ENCODE peak calls at places on chromosomes 2 and 18, in seven cellular contexts. V is astrocyte; S is Panc1; R is CD8-positive, alpha-beta T cell; Q is A673; P is cardiac muscle cell; G is coronary artery. Z is an unnamed sample.

GRCh38 chr2:241563031-241563507 is 4.5 kb downstream of the BOK start:
- DNase-seq in Q (no peak), P (no peak), S (no peak), V (no peak), R (no peak), G (no peak), Z (no peak)

GRCh38 chr18:6624271-6624670 is 105.2 kb upstream of the ARHGAP28 start:
- DNase-seq in R (no peak), V (peak; percentile 78), S (no peak), Q (no peak), G (no peak), P (no peak), Z (peak; percentile 84)

GRCh38 chr2:33370886-33371285 is 105.6 kb upstream of the RASGRP3 start:
- DNase-seq in V (no peak), S (no peak), P (no peak), R (no peak), Q (no peak), G (no peak), Z (no peak)

GRCh38 chr2:38498039-38498438 is 104.7 kb downstream of the HNRNPLL start:
- DNase-seq in P (peak; percentile 18), V (no peak), Q (peak; percentile 76), R (no peak), G (no peak), S (no peak), Z (no peak)

GRCh38 chr2:185828326-185828725 is 89.7 kb downstream of the FSIP2 start:
- DNase-seq in P (no peak), S (no peak), R (no peak), Q (no peak), V (no peak), G (no peak), Z (no peak)

GRCh38 chr2:54048117-54048785 is 67.2 kb upstream of the ACYP2 start:
- DNase-seq in Q (no peak), R (no peak), G (no peak), V (no peak), S (no peak), P (no peak), Z (no peak)

GRCh38 chr2:51807229-51807628 is 775.3 kb upstream of the NRXN1 start:
- DNase-seq in R (no peak), S (no peak), V (no peak), Q (no peak), P (no peak), G (no peak), Z (no peak)

GRCh38 chr2:174774828-174775227 is 10.6 kb upstream of the CHRNA1 start:
- DNase-seq in Q (no peak), R (no peak), G (no peak), P (no peak), V (no peak), S (no peak), Z (no peak)

GRCh38 chr2:2686228-2686627 is 355.2 kb upstream of the MYT1L start:
- DNase-seq in G (no peak), P (no peak), V (no peak), Q (no peak), R (no peak), S (no peak), Z (no peak)

GRCh38 chr2:4066217-4066616 is 362.8 kb downstream of the DCDC2C start:
- DNase-seq in G (no peak), Q (no peak), R (no peak), P (no peak), V (no peak), S (no peak), Z (no peak)

GRCh38 chr18:57923606-57924005 is 120.4 kb upstream of the NEDD4L start:
- DNase-seq in Q (no peak), P (no peak), V (no peak), G (no peak), R (no peak), S (no peak), Z (no peak)

GRCh38 chr18:22347624-22348511 is 69.8 kb downstream of the CTAGE1 start:
- DNase-seq in G (no peak), V (no peak), S (no peak), P (peak; percentile 53), Q (no peak), R (peak; percentile 40), Z (peak; percentile 50)

GRCh38 chr2:171919453-171919852 is 2.8 kb upstream of the HAT1 start:
- DNase-seq in R (no peak), S (no peak), Q (no peak), P (no peak), G (no peak), V (no peak), Z (no peak)

GRCh38 chr2:142533083-142533482 is 344.4 kb upstream of the KYNU start:
- DNase-seq in V (peak; percentile 38), G (no peak), Q (no peak), P (no peak), S (no peak), R (no peak), Z (peak; percentile 50)

GRCh38 chr2:68722712-68723111 is 11.9 kb upstream of the ARHGAP25 start:
- DNase-seq in P (no peak), G (no peak), R (no peak), S (no peak), Q (no peak), V (no peak), Z (no peak)

GRCh38 chr2:20577495-20578235 is 73.2 kb downstream of the HS1BP3 start:
- DNase-seq in R (no peak), Q (no peak), P (no peak), V (peak; percentile 58), S (no peak), G (no peak), Z (no peak)

GRCh38 chr2:187775651-187776050 is 221.4 kb upstream of the TFPI start:
- DNase-seq in Q (no peak), R (no peak), P (no peak), S (no peak), G (no peak), V (peak; percentile 33), Z (no peak)

GRCh38 chr2:157246212-157247067 is 11.1 kb upstream of the GALNT5 start:
- DNase-seq in S (no peak), G (no peak), R (no peak), V (peak; percentile 95), P (no peak), Q (peak; percentile 10), Z (peak; percentile 65)

GRCh38 chr2:102764083-102764482 is 2.3 kb downstream of the TMEM182 start:
- DNase-seq in Q (no peak), R (no peak), V (no peak), S (no peak), P (no peak), G (no peak), Z (peak; percentile 63)

GRCh38 chr2:26666671-26667070 is 25.5 kb upstream of the CIB4 start:
- DNase-seq in P (no peak), V (no peak), Q (no peak), R (no peak), S (no peak), G (peak; percentile 5), Z (no peak)

GRCh38 chr18:2985628-2986027 is 27.3 kb downstream of the LPIN2 start:
- DNase-seq in Q (no peak), P (no peak), S (no peak), V (peak; percentile 46), G (no peak), R (no peak), Z (peak; percentile 84)

GRCh38 chr18:23114171-23114881 is 21.0 kb upstream of the CABLES1 start:
- DNase-seq in S (no peak), R (no peak), P (peak; percentile 50), G (no peak), Q (peak; percentile 88), V (no peak), Z (no peak)

GRCh38 chr2:195270466-195270865 is 386.6 kb upstream of the SLC39A10 start:
- DNase-seq in S (no peak), V (no peak), R (no peak), Q (no peak), G (no peak), P (no peak), Z (no peak)
- TF ChIP-seq CTCF in S (no peak), V (no peak), R (no peak), Q (no peak), G (no peak), P (no peak), Z (no peak)

GRCh38 chr2:31216734-31217133 is 581 bp downstream of the CAPN14 start:
- DNase-seq in P (no peak), V (no peak), R (no peak), S (no peak), G (peak; percentile 41), Q (no peak), Z (no peak)
- H3K4me3 ChIP-seq in P (no peak overlapping the region), V (no peak overlapping the region), R (no peak overlapping the region), S (no peak overlapping the region), G (no peak overlapping the region), Q (no peak overlapping the region), Z (no peak overlapping the region)

GRCh38 chr2:85600951-85601770 is 1.3 kb downstream of the TMEM150A start:
- DNase-seq in S (no peak), Q (no peak), V (no peak), R (no peak), G (no peak), P (no peak), Z (no peak)

GRCh38 chr2:85600235-85600575 is 2.3 kb downstream of the TMEM150A start:
- DNase-seq in G (no peak), Q (no peak), P (no peak), S (no peak), R (no peak), V (no peak), Z (no peak)

GRCh38 chr2:85601771-85602475 is 575 bp downstream of the TMEM150A start:
- DNase-seq in R (no peak), S (no peak), Q (no peak), V (no peak), G (peak; percentile 84), P (no peak), Z (peak; percentile 59)

GRCh38 chr2:85604568-85605339 is 2.3 kb upstream of the TMEM150A start:
- DNase-seq in R (no peak), V (no peak), P (no peak), S (no peak), G (no peak), Q (no peak), Z (peak; percentile 78)

GRCh38 chr2:85602476-85603234 is at the start of gene TMEM150A:
- DNase-seq in V (peak; percentile 66), P (peak; percentile 98), S (no peak), G (peak; percentile 96), Q (peak; percentile 95), R (peak; percentile 87), Z (peak; percentile 91)
- TF ChIP-seq CTCF in V (no peak), P (peak; percentile 29), S (no peak), G (no peak), Q (peak; percentile 18), R (no peak), Z (peak; percentile 11)

GRCh38 chr2:216052420-216052819 is 29.2 kb downstream of the PECR start:
- DNase-seq in R (no peak), P (no peak), S (no peak), V (no peak), G (no peak), Q (no peak), Z (no peak)

GRCh38 chr2:216059233-216059834 is 22.3 kb downstream of the PECR start:
- DNase-seq in Q (peak; percentile 32), S (no peak), V (no peak), G (no peak), R (no peak), P (no peak), Z (peak; percentile 12)

GRCh38 chr2:216056739-216057138 is 24.9 kb downstream of the PECR start:
- DNase-seq in Q (no peak), G (no peak), V (no peak), S (no peak), P (no peak), R (no peak), Z (peak; percentile 22)

GRCh38 chr2:216055661-216056060 is 25.9 kb downstream of the PECR start:
- DNase-seq in G (no peak), S (no peak), R (no peak), Q (no peak), P (no peak), V (no peak), Z (no peak)

GRCh38 chr2:216057688-216058193 is 23.9 kb downstream of the PECR start:
- DNase-seq in R (peak; percentile 67), P (no peak), Q (no peak), G (no peak), V (peak; percentile 95), S (no peak), Z (peak; percentile 85)
- H3K4me3 ChIP-seq in R (peak overlapping the region; percentile 46), P (no peak overlapping the region), Q (no peak overlapping the region), G (peak overlapping the region; percentile 20), V (no peak overlapping the region), S (no peak overlapping the region), Z (peak overlapping the region; percentile 6)

Z was measured in choroid plexus epithelial cell.